ENCODE peak calls at places on chromosomes 6 and 20, in four cellular contexts. U, S, O and Q are unnamed samples.

GRCh38 chr6:150599199-150600002 is at the start of gene PLEKHG1:
- DNase-seq in U (peak; percentile 40), S (no peak), O (no peak), Q (peak; percentile 34)

GRCh38 chr6:53712078-53712477 is 46.5 kb upstream of the KLHL31 start:
- DNase-seq in U (no peak), S (no peak), O (no peak), Q (no peak)

GRCh38 chr6:15598273-15598778 is 64.5 kb downstream of the DTNBP1 start:
- DNase-seq in U (no peak), S (no peak), O (no peak), Q (no peak)

GRCh38 chr6:12450446-12450845 is 160.3 kb downstream of the EDN1 start:
- DNase-seq in U (no peak), S (no peak), O (no peak), Q (no peak)

GRCh38 chr6:134198093-134198492 is 119.8 kb downstream of the SGK1 start:
- DNase-seq in U (no peak), S (peak; percentile 100), O (no peak), Q (peak; percentile 88)

GRCh38 chr6:139926711-139927110 is 552.3 kb upstream of the CITED2 start:
- DNase-seq in U (no peak), S (no peak), O (no peak), Q (no peak)

GRCh38 chr6:111925296-111925695 is 52.0 kb upstream of the FYN start:
- DNase-seq in U (no peak), S (no peak), O (no peak), Q (no peak)

GRCh38 chr6:67870321-67870720 is 764.8 kb upstream of the ADGRB3 start:
- DNase-seq in U (no peak), S (no peak), O (no peak), Q (no peak)

GRCh38 chr6:149864578-149865535 is 698 bp upstream of the LRP11 start:
- DNase-seq in U (peak; percentile 70), S (peak; percentile 75), O (no peak), Q (peak; percentile 52)

DNA sequence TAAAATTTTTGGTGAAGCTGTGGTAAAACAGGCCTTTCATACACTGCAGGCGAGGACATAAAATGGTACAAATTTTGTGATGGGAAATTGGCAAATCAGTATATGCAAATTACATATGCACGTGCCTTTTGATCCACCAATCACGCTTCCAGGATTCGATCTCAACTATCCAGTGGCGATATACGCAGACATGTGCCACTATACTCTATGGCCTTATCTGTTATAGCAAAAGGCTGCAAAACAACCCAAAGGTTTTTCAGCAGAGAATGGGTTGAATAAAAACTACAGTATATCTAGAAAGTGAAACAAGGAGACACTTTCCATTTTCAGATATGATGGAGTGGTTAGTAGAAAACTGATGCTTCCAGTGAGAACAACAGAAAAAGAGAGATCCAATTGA is 41.9 kb upstream of the ERVFRD-1 start:
- DNase-seq in U (no peak), S (no peak), O (no peak), Q (no peak)
- TF ChIP-seq CHD4 in U (no peak), S (no peak), O (no peak), Q (no peak)

GRCh38 chr6:34381086-34381485 is 11.4 kb downstream of the NUDT3 start:
- DNase-seq in U (no peak), S (no peak), O (no peak), Q (no peak)

GRCh38 chr6:34384305-34385153 is 7.9 kb downstream of the NUDT3 start:
- DNase-seq in U (no peak), S (no peak), O (no peak), Q (no peak)

GRCh38 chr6:34385793-34386195 is 6.7 kb downstream of the NUDT3 start:
- DNase-seq in U (no peak), S (peak; percentile 84), O (no peak), Q (no peak)

GRCh38 chr6:34383651-34384304 is 8.7 kb downstream of the NUDT3 start:
- DNase-seq in U (no peak), S (no peak), O (no peak), Q (no peak)

GRCh38 chr6:34383171-34383631 is 9.3 kb downstream of the NUDT3 start:
- DNase-seq in U (no peak), S (peak; percentile 26), O (no peak), Q (no peak)
- TF ChIP-seq CHD4 in U (no peak), S (no peak), O (no peak), Q (no peak)

DNA sequence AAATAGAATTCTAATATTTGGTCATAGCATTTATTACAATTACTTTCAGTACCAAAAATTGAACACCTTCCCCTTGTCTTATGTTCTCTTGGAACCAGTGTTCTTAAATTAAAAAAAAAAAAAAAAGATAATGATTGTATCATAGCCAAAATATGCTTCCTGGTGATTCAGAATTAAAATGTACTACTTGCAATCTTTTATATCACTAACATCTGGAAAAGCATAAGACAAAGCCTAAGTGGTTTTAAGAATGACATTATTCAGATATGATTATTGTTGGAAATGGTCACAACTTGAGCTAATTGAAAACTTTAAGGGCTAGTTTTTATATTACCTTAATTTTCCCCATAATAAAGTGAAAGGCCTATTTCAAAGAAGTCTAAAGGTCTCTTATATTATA is 493.3 kb upstream of the MARCKS start:
- DNase-seq in U (no peak), S (no peak), O (no peak), Q (no peak)
- TF ChIP-seq CHD4 in U (no peak), S (no peak), O (no peak), Q (no peak)

GRCh38 chr6:108781419-108782110 is 66.7 kb upstream of the ARMC2 start:
- DNase-seq in U (no peak), S (no peak), O (no peak), Q (no peak)
- TF ChIP-seq CHD4 in U (no peak), S (no peak), O (no peak), Q (no peak)

DNA sequence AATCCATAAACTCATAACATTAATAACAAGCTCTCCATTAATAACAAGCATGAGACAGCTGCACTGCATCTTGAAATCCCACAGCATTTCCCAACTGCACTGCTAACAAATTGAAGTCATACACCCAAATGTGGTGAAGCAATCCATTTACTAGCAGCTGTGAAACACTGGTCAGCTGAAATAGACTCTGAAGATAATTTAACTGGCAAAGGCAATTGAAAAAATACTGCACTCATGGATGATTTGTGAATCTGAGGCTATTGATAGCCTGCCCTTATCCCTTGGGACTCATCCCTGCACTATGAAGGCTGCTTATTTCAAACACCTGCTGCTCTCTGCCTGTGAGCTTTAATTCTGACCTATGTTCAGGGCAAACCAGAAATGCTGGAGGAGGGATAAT is 49.1 kb upstream of the PLCB1 start:
- DNase-seq in U (no peak), S (no peak), O (no peak), Q (no peak)
- TF ChIP-seq CHD4 in U (no peak), S (no peak), O (no peak), Q (no peak)

DNA sequence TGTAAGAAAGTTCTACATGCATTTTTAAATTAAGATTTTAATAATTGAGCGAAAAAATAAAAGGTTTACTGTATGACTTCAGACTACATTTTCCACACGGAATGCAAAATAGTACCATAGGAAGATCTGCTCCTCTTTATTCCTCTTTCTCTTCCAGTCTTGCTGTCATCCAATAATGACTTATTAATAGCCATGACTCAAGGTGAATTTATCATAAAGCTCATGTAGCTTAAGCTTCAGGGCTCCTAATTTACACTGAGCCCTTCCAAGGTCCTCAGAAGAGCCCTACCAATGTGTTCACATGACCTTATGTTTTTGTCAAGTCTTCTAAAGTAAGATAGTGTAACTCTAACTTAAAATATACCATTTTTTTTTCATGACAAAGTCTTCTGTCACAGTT is 510.1 kb downstream of the PHF3 start:
- DNase-seq in U (no peak), S (no peak), O (no peak), Q (no peak)
- TF ChIP-seq CHD4 in U (no peak), S (no peak), O (no peak), Q (no peak)

DNA sequence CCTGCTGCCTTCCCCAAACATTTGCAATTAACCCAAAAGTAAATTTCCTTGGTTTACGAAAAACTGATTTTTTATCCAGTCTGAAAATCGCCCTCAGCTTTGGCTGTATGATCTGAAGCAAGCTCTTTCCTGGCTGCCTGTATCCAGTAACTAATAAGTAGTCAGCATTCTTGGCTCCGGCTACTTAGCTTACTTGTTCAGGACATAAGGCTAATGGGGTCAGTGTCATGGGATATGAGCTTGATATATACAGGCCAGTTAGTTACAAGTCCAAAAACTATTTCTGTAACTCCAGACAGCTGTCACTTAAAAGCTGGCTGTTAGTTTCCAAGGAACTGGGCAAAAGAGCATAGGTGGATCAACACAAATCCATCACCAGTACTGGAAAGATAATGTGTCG is 56.2 kb downstream of the KHDC1L start:
- DNase-seq in U (no peak), S (no peak), O (no peak), Q (no peak)
- TF ChIP-seq CHD4 in U (no peak), S (no peak), O (no peak), Q (no peak)

DNA sequence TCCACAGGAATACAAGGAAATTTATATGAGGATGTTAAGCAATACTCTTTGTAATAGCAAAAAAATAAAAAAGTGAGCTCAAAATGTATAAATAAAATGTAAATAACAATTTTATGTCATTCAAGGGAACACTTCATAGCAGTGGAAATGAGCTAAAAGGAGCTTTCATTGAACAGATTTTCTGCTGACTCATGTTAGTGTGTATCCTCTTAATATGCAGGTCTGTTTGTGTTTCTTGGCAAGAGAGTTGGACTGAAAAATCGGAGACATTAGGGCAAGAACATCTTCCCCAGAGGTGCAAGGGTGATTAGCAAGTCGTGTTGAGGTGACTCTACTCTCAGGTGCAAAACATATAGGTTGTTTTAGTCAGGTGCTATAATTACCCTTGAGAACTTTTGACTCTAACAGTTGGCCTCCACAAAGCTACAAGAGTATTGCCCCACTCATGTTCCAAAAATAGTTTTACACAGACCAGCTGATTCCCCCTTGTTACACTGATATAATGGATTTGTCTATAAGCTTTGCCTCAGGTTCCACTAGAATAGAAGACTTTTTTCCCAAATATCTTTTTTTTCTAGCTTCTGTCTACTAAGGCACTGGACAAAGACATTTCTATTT is 702.9 kb downstream of the TENT5A start:
- DNase-seq in U (no peak), S (no peak), O (no peak), Q (no peak)
- TF ChIP-seq CHD4 in U (no peak), S (no peak), O (no peak), Q (no peak)

GRCh38 chr20:31606928-31607639 is 2.0 kb downstream of the ID1 start:
- DNase-seq in U (peak; percentile 80), S (peak; percentile 99), O (no peak), Q (peak; percentile 93)
- TF ChIP-seq CHD4 in U (no peak), S (no peak), O (no peak), Q (no peak)

DNA sequence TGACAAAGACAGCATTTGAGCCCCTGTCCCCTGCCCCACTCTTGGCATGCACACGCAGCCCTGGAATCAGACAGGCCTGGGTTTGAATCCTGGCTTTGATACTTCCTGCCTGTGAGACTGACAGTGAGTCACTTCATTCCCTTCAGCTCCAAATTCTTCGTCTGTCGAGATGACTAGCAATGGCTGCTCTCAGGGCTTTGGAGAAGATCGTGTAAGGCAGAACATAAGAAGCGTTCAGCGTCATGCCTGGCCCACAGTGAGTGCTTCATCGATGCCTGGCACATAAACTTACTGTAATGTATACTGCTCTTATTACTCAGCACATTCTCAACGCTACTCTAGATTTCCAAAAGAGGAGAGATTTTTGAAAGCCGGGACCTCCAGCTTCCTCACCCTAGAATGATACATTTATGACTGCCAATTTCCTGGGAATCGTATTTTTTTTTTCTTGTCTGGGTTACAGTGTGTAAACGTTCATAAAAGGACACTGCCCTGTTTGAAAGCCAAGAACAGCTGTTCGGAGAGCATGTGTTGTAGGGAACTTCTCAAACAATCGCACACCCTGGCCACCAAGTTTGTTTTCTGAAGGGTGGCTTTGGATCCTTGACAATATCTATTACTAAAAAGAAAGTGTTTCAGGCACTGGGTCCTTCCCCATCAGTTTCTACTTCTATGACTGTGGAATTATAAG is 16.2 kb upstream of the BCAS1 start:
- DNase-seq in U (no peak), S (no peak), O (no peak), Q (no peak)
- TF ChIP-seq CHD4 in U (no peak), S (no peak), O (no peak), Q (no peak)